ENCODE peak calls at places on chromosomes 16 and 17, in five cellular contexts. One of them, this sample, is unnamed.

GRCh38 chr17:57861737-57862409 is 12.0 kb upstream of the MRPS23 start:
- DNase-seq in DMS153: no peak
- DNase-seq in HCEC 1CT: peak; percentile 72
- DNase-seq in foreskin fibroblast: peak; percentile 62
- DNase-seq in T-helper 9 cell: no peak
- DNase-seq in this sample: no peak

GRCh38 chr16:10594312-10594950 is 14.0 kb upstream of the EMP2 start:
- DNase-seq in HCEC 1CT: no peak
- DNase-seq in DMS153: peak; percentile 97
- DNase-seq in T-helper 9 cell: no peak
- DNase-seq in foreskin fibroblast: no peak
- DNase-seq in this sample: no peak

GRCh38 chr17:39132192-39132600 is 19.2 kb downstream of the PLXDC1 start:
- DNase-seq in HCEC 1CT: peak; percentile 82
- DNase-seq in T-helper 9 cell: no peak
- DNase-seq in DMS153: no peak
- DNase-seq in foreskin fibroblast: peak; percentile 53
- DNase-seq in this sample: no peak

GRCh38 chr17:78645421-78646295 is 68.5 kb upstream of the DNAH17 start:
- DNase-seq in HCEC 1CT: no peak
- DNase-seq in DMS153: peak; percentile 29
- DNase-seq in foreskin fibroblast: no peak
- DNase-seq in T-helper 9 cell: peak; percentile 50
- DNase-seq in this sample: peak; percentile 31

GRCh38 chr17:7260151-7260550 is 2.1 kb downstream of the CLDN7 start:
- DNase-seq in foreskin fibroblast: no peak
- DNase-seq in T-helper 9 cell: no peak
- DNase-seq in HCEC 1CT: no peak
- DNase-seq in DMS153: no peak
- DNase-seq in this sample: no peak

GRCh38 chr16:4293822-4294457 is 21.1 kb upstream of the TFAP4 start:
- DNase-seq in foreskin fibroblast: peak; percentile 77
- DNase-seq in DMS153: peak; percentile 65
- DNase-seq in T-helper 9 cell: no peak
- DNase-seq in HCEC 1CT: peak; percentile 71
- DNase-seq in this sample: no peak

GRCh38 chr17:29567362-29568330 is 809 bp upstream of the ABHD15 start:
- DNase-seq in DMS153: peak; percentile 61
- DNase-seq in HCEC 1CT: peak; percentile 58
- DNase-seq in T-helper 9 cell: peak; percentile 64
- DNase-seq in foreskin fibroblast: peak; percentile 59
- DNase-seq in this sample: peak; percentile 71

GRCh38 chr16:78249056-78249455 is 149.6 kb downstream of the WWOX start:
- DNase-seq in foreskin fibroblast: no peak
- DNase-seq in DMS153: no peak
- DNase-seq in T-helper 9 cell: no peak
- DNase-seq in HCEC 1CT: no peak
- DNase-seq in this sample: no peak

GRCh38 chr16:66357523-66357928 is 9.0 kb upstream of the CDH5 start:
- DNase-seq in foreskin fibroblast: peak; percentile 56
- DNase-seq in T-helper 9 cell: no peak
- DNase-seq in DMS153: peak; percentile 49
- DNase-seq in HCEC 1CT: peak; percentile 63
- DNase-seq in this sample: peak; percentile 12

GRCh38 chr16:62021295-62021694 is 14.9 kb downstream of the CDH8 start:
- DNase-seq in foreskin fibroblast: no peak
- DNase-seq in DMS153: no peak
- DNase-seq in T-helper 9 cell: no peak
- DNase-seq in HCEC 1CT: no peak
- DNase-seq in this sample: no peak

GRCh38 chr16:81401035-81401950 is 43.3 kb upstream of the CMIP start:
- DNase-seq in foreskin fibroblast: peak; percentile 44
- DNase-seq in T-helper 9 cell: no peak
- DNase-seq in DMS153: no peak
- DNase-seq in HCEC 1CT: peak; percentile 56
- DNase-seq in this sample: no peak